ENCODE peak calls at places on chromosomes 3 and 15, in six cellular contexts. W is neuronal stem cell, B is mesenchymal stem cell, J is H9, Y is H1, L is IMR-90. M is an unnamed sample.

GRCh38 chr15:81254277-81255265 is 57.9 kb downstream of the IL16 start:
- DNase-seq in W (no peak), B (no peak), J (no peak), Y (no peak), L (peak; percentile 59), M (no peak)

GRCh38 chr3:151838574-151839312 is 24.8 kb downstream of the AADAC start:
- DNase-seq in W (peak; percentile 54), B (peak; percentile 85), J (peak; percentile 38), Y (no peak), L (peak; percentile 88), M (peak; percentile 91)

GRCh38 chr15:90184119-90184785 is 16.9 kb upstream of the SEMA4B start:
- DNase-seq in W (no peak), B (peak; percentile 87), J (peak; percentile 42), Y (no peak), L (no peak), M (peak; percentile 88)

GRCh38 chr15:90845201-90845949 is 23.0 kb upstream of the FURIN start:
- DNase-seq in W (no peak), B (peak; percentile 96), J (no peak), Y (no peak), L (peak; percentile 97), M (peak; percentile 71)

GRCh38 chr3:192543163-192543562 is 184.2 kb downstream of the FGF12 start:
- DNase-seq in W (no peak), B (no peak), J (no peak), Y (no peak), L (no peak), M (no peak)

GRCh38 chr3:155065537-155065936 is 14.6 kb upstream of the MME start:
- DNase-seq in W (no peak), B (peak; percentile 84), J (no peak), Y (no peak), L (peak; percentile 88), M (peak; percentile 86)

GRCh38 chr15:44035781-44036699 is 159.0 kb downstream of the FRMD5 start:
- DNase-seq in W (no peak), B (no peak), J (no peak), Y (no peak), L (peak; percentile 59), M (no peak)

GRCh38 chr15:51623386-51623938 is 891 bp upstream of the DMXL2 start:
- DNase-seq in W (no peak), B (no peak), J (no peak), Y (no peak), L (no peak), M (no peak)

GRCh38 chr3:13106308-13106970 is 33.2 kb upstream of the IQSEC1 start:
- DNase-seq in W (no peak), B (no peak), J (no peak), Y (no peak), L (no peak), M (no peak)

GRCh38 chr15:48603123-48603500 is 42.4 kb downstream of the FBN1 start:
- DNase-seq in W (no peak), B (no peak), J (no peak), Y (no peak), L (no peak), M (no peak)

GRCh38 chr15:48609486-48609885 is 36.0 kb downstream of the FBN1 start:
- DNase-seq in W (no peak), B (no peak), J (no peak), Y (no peak), L (no peak), M (no peak)

GRCh38 chr15:48604567-48604966 is 40.9 kb downstream of the FBN1 start:
- DNase-seq in W (no peak), B (peak; percentile 53), J (no peak), Y (no peak), L (peak; percentile 26), M (peak; percentile 70)

GRCh38 chr15:48603922-48604321 is 41.6 kb downstream of the FBN1 start:
- DNase-seq in W (no peak), B (no peak), J (no peak), Y (no peak), L (no peak), M (peak; percentile 40)

DNA sequence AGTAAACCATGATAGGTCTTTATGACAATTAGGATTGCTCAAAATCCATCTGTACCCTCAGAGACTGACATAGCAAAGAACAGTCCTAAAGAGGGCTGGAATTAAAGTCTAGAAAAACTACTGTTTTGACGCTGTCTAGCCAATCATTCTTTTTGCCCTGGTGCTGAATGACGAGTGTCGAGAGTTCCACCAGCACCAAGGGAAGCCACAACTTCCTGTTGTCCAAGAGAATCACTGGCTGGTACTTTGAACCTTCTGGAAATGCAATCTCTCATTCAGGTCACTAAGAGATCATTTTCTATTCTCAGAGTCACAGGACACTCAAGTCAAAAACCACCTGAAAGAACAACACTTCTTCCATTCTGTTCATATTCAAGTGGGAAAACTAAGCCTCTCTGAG is 37.7 kb downstream of the FBN1 start:
- DNase-seq in W (no peak), B (no peak), J (no peak), Y (no peak), L (no peak), M (no peak)
- H4K91ac ChIP-seq in W (no peak overlapping the region), B (no peak overlapping the region), J (no peak overlapping the region), Y (no peak overlapping the region), L (no peak overlapping the region), M (no peak overlapping the region)

GRCh38 chr3:32901005-32901932 is 50.2 kb upstream of the CCR4 start:
- DNase-seq in W (no peak), B (no peak), J (no peak), Y (no peak), L (no peak), M (peak; percentile 88)
- H3K4me2 ChIP-seq in W (no peak overlapping the region), B (no peak overlapping the region), J (no peak overlapping the region), Y (no peak overlapping the region), L (no peak overlapping the region), M (no peak overlapping the region)

DNA sequence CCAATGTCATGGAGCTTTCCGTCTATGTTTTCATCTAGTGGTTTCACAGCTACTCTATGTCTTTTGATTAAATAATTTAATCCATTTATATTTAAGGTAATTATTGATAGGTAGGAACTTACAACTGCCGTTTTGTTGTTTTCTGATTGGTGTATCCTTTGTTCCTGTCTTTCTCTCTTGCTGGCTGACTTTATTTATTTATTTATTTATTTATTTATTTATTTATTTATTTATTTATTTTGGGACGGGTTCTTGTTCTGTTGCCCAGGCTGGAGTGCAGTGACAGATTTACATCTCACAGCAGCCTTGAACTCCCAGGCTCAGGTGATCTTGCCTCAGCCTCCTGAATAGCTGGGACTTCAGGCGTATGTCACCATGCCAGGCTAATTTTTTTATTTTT is 299.2 kb upstream of the COL8A1 start:
- DNase-seq in W (no peak), B (no peak), J (no peak), Y (no peak), L (no peak), M (no peak)
- H4K91ac ChIP-seq in W (no peak overlapping the region), B (no peak overlapping the region), J (no peak overlapping the region), Y (no peak overlapping the region), L (no peak overlapping the region), M (no peak overlapping the region)

DNA sequence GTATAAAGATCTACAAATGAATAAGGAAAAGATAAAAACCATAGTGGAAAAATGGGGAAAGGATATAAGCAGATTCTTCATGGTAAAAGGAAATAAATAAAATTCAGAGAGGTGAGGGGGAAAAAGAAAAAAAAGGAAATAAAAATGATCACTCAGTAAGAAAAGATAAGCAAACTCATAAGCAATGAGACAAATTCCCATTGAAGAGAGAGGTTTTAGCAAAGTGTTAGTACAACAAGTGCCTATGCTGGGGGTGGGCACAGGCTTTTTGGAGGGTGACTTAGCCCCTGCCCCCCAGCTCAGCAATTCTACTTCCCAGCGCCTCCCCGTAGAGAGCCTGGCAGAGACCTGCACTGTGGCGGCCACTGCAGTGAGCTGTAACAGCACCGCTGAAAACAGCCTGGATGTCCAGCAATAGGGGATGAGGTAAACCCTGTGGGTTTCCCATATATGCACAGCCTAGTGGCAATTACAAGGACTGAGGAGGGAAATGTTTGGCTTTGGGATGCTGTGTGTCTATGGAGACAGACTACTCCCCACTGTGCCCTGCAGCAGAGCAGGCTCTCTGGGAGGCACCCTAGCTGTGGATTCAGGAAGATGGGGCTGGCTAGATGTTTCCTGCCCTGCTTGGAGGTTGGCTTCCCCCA is 23.7 kb upstream of the SFMBT1 start:
- DNase-seq in W (no peak), B (peak; percentile 31), J (no peak), Y (no peak), L (peak; percentile 12), M (no peak)
- H3K4me2 ChIP-seq in W (no peak overlapping the region), B (no peak overlapping the region), J (no peak overlapping the region), Y (no peak overlapping the region), L (no peak overlapping the region), M (no peak overlapping the region)

GRCh38 chr3:141342386-141342785 is 25.9 kb upstream of the ZBTB38 start:
- DNase-seq in W (no peak), B (no peak), J (no peak), Y (no peak), L (no peak), M (no peak)
- H4K91ac ChIP-seq in W (no peak overlapping the region), B (no peak overlapping the region), J (no peak overlapping the region), Y (no peak overlapping the region), L (peak overlapping the region; percentile 57), M (no peak overlapping the region)

M was measured in trophoblast cell.